ENCODE peak calls at places on chromosomes 12 and 14, in ten cellular contexts. B is stimulated activated CD8-positive, alpha-beta memory T cell treated with anti-CD3 and anti-CD28 coated beads, Interleukin-15, amount 100 ng/mL, for 48 hours; X is thoracic aorta; U is bronchial epithelial cell; P is activated T-helper 9 cell treated with anti-CD3 and anti-CD28 coated beads, Interleukin-2, amount 50 U/mL, for 16 hours; C is globus pallidus; Z is pons; O is RKO; D is fibroblast of pulmonary artery; S is M059J. G is an unnamed sample.

GRCh38 chr14:102568115-102568614 is 24.3 kb upstream of the RCOR1 start:
- DNase-seq in C (no peak), Z (no peak), X (no peak), O (no peak), U (peak), D (no peak), P (peak), B (peak), S (peak), G (no peak)

GRCh38 chr12:51821423-51822260 is 26.9 kb downstream of the FIGNL2 start:
- DNase-seq in P (peak), B (no peak), X (no peak), C (no peak), U (no peak), D (no peak), S (no peak), O (no peak), Z (no peak), G (no peak)

GRCh38 chr12:65609359-65609771 is 214.9 kb upstream of the HMGA2 start:
- DNase-seq in U (peak), Z (no peak), S (peak), C (no peak), O (peak), B (no peak), D (peak), P (no peak), X (no peak), G (no peak)

GRCh38 chr14:73752297-73752992 is 38.3 kb upstream of the PNMA1 start:
- DNase-seq in U (no peak), C (no peak), O (no peak), X (peak), Z (peak), D (peak), B (no peak), S (peak), P (no peak), G (no peak)

GRCh38 chr12:119681953-119682352 is 14.0 kb downstream of the PRKAB1 start:
- DNase-seq in O (no peak), B (no peak), C (no peak), U (no peak), Z (no peak), P (no peak), D (no peak), S (no peak), X (no peak), G (no peak)

GRCh38 chr12:122851820-122852219 is 16.6 kb downstream of the HIP1R start:
- DNase-seq in C (no peak), S (peak), P (no peak), B (no peak), Z (no peak), X (no peak), U (peak), O (peak), D (peak), G (no peak)

GRCh38 chr14:79476133-79476532 is 735.2 kb downstream of the DIO2 start:
- DNase-seq in O (no peak), B (no peak), X (no peak), U (no peak), D (no peak), P (no peak), Z (no peak), C (no peak), S (no peak), G (no peak)

GRCh38 chr14:67964391-67964812 is 144.8 kb downstream of the RAD51B start:
- DNase-seq in U (peak), C (no peak), X (no peak), D (peak), B (no peak), S (no peak), O (no peak), P (no peak), Z (no peak), G (no peak)

GRCh38 chr12:25794580-25794979 is 163.9 kb upstream of the RASSF8 start:
- DNase-seq in D (peak), P (no peak), C (no peak), U (no peak), Z (no peak), X (no peak), S (no peak), B (no peak), O (no peak), G (no peak)

GRCh38 chr12:6852651-6853354 is 853 bp downstream of the USP5 start:
- DNase-seq in X (peak), O (peak), U (peak), S (peak), Z (peak), D (peak), B (peak), C (peak), P (peak), G (peak)

GRCh38 chr14:63508033-63508432 is 35.1 kb downstream of the PPP2R5E start:
- DNase-seq in B (no peak), C (no peak), U (no peak), O (no peak), S (no peak), X (no peak), D (no peak), Z (no peak), P (no peak), G (no peak)

GRCh38 chr14:89013698-89014569 is 189.5 kb downstream of the TTC8 start:
- DNase-seq in X (no peak), U (no peak), S (no peak), C (no peak), P (no peak), B (no peak), Z (no peak), D (no peak), O (no peak), G (no peak)

GRCh38 chr14:54599932-54600331 is 33.0 kb downstream of the SAMD4A start:
- DNase-seq in U (peak), S (peak), Z (no peak), B (no peak), P (no peak), O (no peak), C (no peak), D (no peak), X (no peak), G (no peak)

GRCh38 chr12:98893601-98894411 is 248.7 kb downstream of the APAF1 start:
- DNase-seq in D (no peak), B (no peak), U (no peak), S (no peak), O (no peak), Z (peak), P (no peak), X (no peak), C (peak), G (no peak)